ENCODE peak calls at places on chromosomes 3 and 15, in nine cellular contexts. T, N, I, C, L, Y, K, R and D are unnamed samples.

GRCh38 chr15:31752363-31752762 is 278.0 kb upstream of the CHRNA7 start:
- DNase-seq in R (no peak), C (no peak), N (no peak), I (peak), K (no peak), Y (no peak), T (peak), L (no peak), D (peak)

GRCh38 chr3:157981819-157982218 is 124.4 kb downstream of the SHOX2 start:
- DNase-seq in N (no peak), L (no peak), R (no peak), I (no peak), C (no peak), K (no peak), Y (no peak), T (peak), D (no peak)

GRCh38 chr3:24686764-24687163 is 192.1 kb upstream of the THRB start:
- DNase-seq in K (no peak), I (peak), R (peak), L (no peak), C (no peak), T (peak), N (no peak), Y (peak), D (peak)

GRCh38 chr3:109887293-109887692 is 549.9 kb upstream of the DPPA4 start:
- DNase-seq in N (no peak), T (no peak), I (no peak), Y (no peak), C (no peak), K (no peak), R (no peak), L (no peak), D (no peak)

GRCh38 chr15:67887776-67888175 is 47.9 kb upstream of the RNU6-1 start:
- DNase-seq in N (no peak), C (no peak), R (no peak), I (no peak), Y (no peak), L (no peak), K (no peak), T (no peak), D (no peak)

GRCh38 chr15:54556231-54556630 is 578.0 kb downstream of the UNC13C start:
- DNase-seq in L (no peak), N (no peak), Y (no peak), I (no peak), K (no peak), R (no peak), T (no peak), C (no peak), D (no peak)

GRCh38 chr3:5095879-5096278 is 26.2 kb upstream of the ARL8B start:
- DNase-seq in N (no peak), L (peak), T (no peak), K (no peak), Y (no peak), R (peak), I (peak), C (no peak), D (no peak)

GRCh38 chr3:143605661-143605950 is 242.7 kb downstream of the SLC9A9 start:
- DNase-seq in N (no peak), I (no peak), C (no peak), Y (no peak), K (no peak), T (no peak), R (no peak), L (no peak), D (no peak)

GRCh38 chr3:89113344-89113743 is 5.9 kb downstream of the EPHA3 start:
- DNase-seq in T (no peak), Y (no peak), K (no peak), R (no peak), I (no peak), C (no peak), N (no peak), L (no peak), D (no peak)

GRCh38 chr3:76497636-76498035 is 542.3 kb upstream of the ROBO2 start:
- DNase-seq in N (no peak), C (no peak), I (peak), Y (no peak), K (no peak), L (no peak), R (no peak), T (no peak), D (peak)

GRCh38 chr3:128145279-128145678 is 8.0 kb upstream of the EEFSEC start:
- DNase-seq in N (no peak), C (no peak), L (peak), K (no peak), R (no peak), I (no peak), T (no peak), Y (no peak), D (no peak)

GRCh38 chr3:48273594-48274211 is 32.8 kb downstream of the ZNF589 start:
- DNase-seq in I (peak), C (no peak), T (peak), R (peak), L (no peak), K (peak), Y (peak), N (no peak), D (peak)

GRCh38 chr3:193828477-193828876 is 235.5 kb downstream of the OPA1 start:
- DNase-seq in N (no peak), L (no peak), Y (no peak), R (no peak), C (no peak), I (no peak), K (no peak), T (peak), D (no peak)

GRCh38 chr3:127680146-127680661 is 7.5 kb downstream of the ABTB1 start:
- DNase-seq in C (no peak), T (no peak), R (no peak), I (no peak), K (peak), N (no peak), Y (no peak), L (no peak), D (no peak)

GRCh38 chr3:134325722-134326121 is 48.5 kb downstream of the AMOTL2 start:
- DNase-seq in Y (no peak), N (no peak), L (no peak), R (no peak), I (no peak), K (peak), C (no peak), T (no peak), D (no peak)

GRCh38 chr3:161314836-161315391 is 56.4 kb downstream of the SPTSSB start:
- DNase-seq in K (no peak), L (no peak), I (peak), N (no peak), T (peak), C (no peak), R (no peak), Y (no peak), D (peak)

GRCh38 chr15:26176831-26177230 is 313.7 kb upstream of the ATP10A start:
- DNase-seq in C (no peak), L (no peak), K (no peak), Y (no peak), N (no peak), R (no peak), T (no peak), I (no peak), D (no peak)

GRCh38 chr3:111315911-111316310 is 226.1 kb upstream of the CD96 start:
- DNase-seq in C (no peak), R (peak), Y (peak), L (no peak), N (peak), I (peak), T (peak), K (no peak), D (peak)

GRCh38 chr3:159776779-159777178 is 211.9 kb upstream of the IL12A start:
- DNase-seq in Y (no peak), C (no peak), K (no peak), T (no peak), L (no peak), I (no peak), N (no peak), R (no peak), D (no peak)

GRCh38 chr3:17238029-17238428 is 353.3 kb downstream of the PLCL2 start:
- DNase-seq in C (no peak), N (no peak), K (no peak), R (no peak), Y (peak), L (no peak), I (peak), T (no peak), D (peak)

GRCh38 chr3:172341482-172342059 is 106.7 kb downstream of the GHSR start:
- DNase-seq in K (no peak), Y (peak), N (no peak), L (no peak), T (peak), C (no peak), R (peak), I (peak), D (peak)

GRCh38 chr15:63203451-63204090 is 14.2 kb downstream of the RAB8B start:
- DNase-seq in R (peak), Y (no peak), N (no peak), K (no peak), C (no peak), L (no peak), I (peak), T (peak), D (no peak)

GRCh38 chr3:113136071-113136470 is 75.3 kb upstream of the BOC start:
- DNase-seq in N (no peak), R (no peak), Y (peak), C (no peak), K (no peak), L (no peak), I (peak), T (peak), D (peak)

GRCh38 chr3:134699721-134700120 is 48.9 kb upstream of the KY start:
- DNase-seq in L (no peak), R (no peak), I (no peak), C (no peak), K (no peak), N (no peak), T (no peak), Y (no peak), D (peak)

GRCh38 chr15:88909956-88910831 is 3.0 kb downstream of the MFGE8 start:
- DNase-seq in C (no peak), Y (peak), R (no peak), K (no peak), N (no peak), L (peak), T (no peak), I (peak), D (peak)

GRCh38 chr3:183513046-183513706 is 42.3 kb downstream of the KLHL6 start:
- DNase-seq in N (no peak), T (no peak), Y (no peak), R (no peak), I (no peak), L (no peak), C (no peak), K (no peak), D (no peak)

GRCh38 chr3:71511446-71511845 is 72.1 kb downstream of the FOXP1 start:
- DNase-seq in L (no peak), I (no peak), C (no peak), Y (no peak), T (no peak), N (no peak), R (no peak), K (no peak), D (no peak)

GRCh38 chr15:43911235-43911661 is 84.4 kb downstream of the WDR76 start:
- DNase-seq in K (peak), T (peak), L (no peak), N (peak), R (peak), C (no peak), Y (peak), I (peak), D (peak)

GRCh38 chr15:73031648-73032047 is 20.6 kb upstream of the NEO1 start:
- DNase-seq in C (no peak), T (no peak), Y (no peak), R (no peak), N (no peak), I (no peak), K (no peak), L (no peak), D (no peak)

GRCh38 chr15:78749831-78750230 is 61.4 kb downstream of the ADAMTS7 start:
- DNase-seq in R (no peak), Y (no peak), K (peak), I (no peak), L (no peak), N (no peak), T (no peak), C (peak), D (no peak)
- H3K4me3 ChIP-seq in R (no peak), Y (no peak), K (no peak), I (no peak), L (no peak), N (no peak), T (no peak), C (no peak), D (no peak)

DNA sequence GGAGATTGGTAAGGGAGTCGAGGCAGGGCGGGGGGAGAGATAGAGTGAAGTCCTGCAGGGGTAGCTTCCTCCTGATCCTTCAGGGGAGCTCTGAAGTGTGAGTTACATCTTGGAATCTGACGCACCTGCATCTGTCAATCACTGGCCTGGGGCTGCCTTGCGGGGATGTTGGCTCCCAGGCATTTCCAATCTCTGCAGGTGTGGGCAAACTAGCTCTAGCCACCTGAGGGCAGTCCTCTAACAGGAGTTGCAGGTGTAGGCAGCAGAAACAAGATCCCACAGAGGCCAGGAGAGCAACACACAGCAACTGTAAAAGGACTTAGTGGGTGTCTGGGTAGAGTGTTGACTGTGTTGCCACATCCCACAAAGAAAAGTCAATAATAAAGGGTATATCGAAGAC is 63.6 kb downstream of the ZNF621 start:
- DNase-seq in N (no peak), T (peak), Y (no peak), I (no peak), K (no peak), C (no peak), R (no peak), L (no peak), D (no peak)
- TF ChIP-seq CTCF in N (no peak), T (peak), Y (no peak), I (no peak), K (no peak), C (no peak), R (no peak), L (no peak), D (no peak)

GRCh38 chr15:92719024-92719423 is 63.4 kb upstream of the FAM174B start:
- DNase-seq in L (no peak), T (no peak), N (no peak), Y (no peak), C (no peak), R (no peak), I (peak), K (no peak), D (peak)

GRCh38 chr15:92711457-92711831 is 55.9 kb upstream of the FAM174B start:
- DNase-seq in T (no peak), K (no peak), R (no peak), Y (no peak), I (no peak), N (no peak), L (no peak), C (peak), D (no peak)

GRCh38 chr15:92715753-92716152 is 60.2 kb upstream of the FAM174B start:
- DNase-seq in Y (no peak), K (no peak), T (peak), C (no peak), I (peak), R (peak), L (no peak), N (no peak), D (no peak)

GRCh38 chr15:92714071-92714456 is 58.5 kb upstream of the FAM174B start:
- DNase-seq in Y (peak), I (peak), T (peak), L (no peak), K (peak), C (no peak), R (peak), N (no peak), D (peak)

GRCh38 chr15:92714457-92715401 is 59.2 kb upstream of the FAM174B start:
- DNase-seq in Y (peak), R (peak), L (peak), N (no peak), T (peak), K (peak), I (peak), C (peak), D (peak)
- H3K4me3 ChIP-seq in Y (peak), R (peak), L (peak), N (peak), T (peak), K (peak), I (peak), C (peak), D (peak)

GRCh38 chr15:51909591-51909990 is 62.0 kb downstream of the LEO1 start:
- DNase-seq in C (no peak), Y (peak), N (no peak), I (no peak), T (no peak), K (no peak), L (no peak), R (no peak), D (peak)

GRCh38 chr15:51912528-51912927 is 59.0 kb downstream of the LEO1 start:
- DNase-seq in I (no peak), K (no peak), T (no peak), Y (no peak), C (no peak), L (no peak), R (no peak), N (no peak), D (no peak)

GRCh38 chr15:51907136-51907862 is 64.3 kb downstream of the LEO1 start:
- DNase-seq in N (no peak), I (peak), Y (peak), C (peak), R (peak), L (no peak), T (peak), K (no peak), D (no peak)

GRCh38 chr15:51904931-51905330 is 66.6 kb downstream of the LEO1 start:
- DNase-seq in C (no peak), Y (no peak), R (no peak), I (no peak), T (peak), K (no peak), N (no peak), L (no peak), D (no peak)

DNA sequence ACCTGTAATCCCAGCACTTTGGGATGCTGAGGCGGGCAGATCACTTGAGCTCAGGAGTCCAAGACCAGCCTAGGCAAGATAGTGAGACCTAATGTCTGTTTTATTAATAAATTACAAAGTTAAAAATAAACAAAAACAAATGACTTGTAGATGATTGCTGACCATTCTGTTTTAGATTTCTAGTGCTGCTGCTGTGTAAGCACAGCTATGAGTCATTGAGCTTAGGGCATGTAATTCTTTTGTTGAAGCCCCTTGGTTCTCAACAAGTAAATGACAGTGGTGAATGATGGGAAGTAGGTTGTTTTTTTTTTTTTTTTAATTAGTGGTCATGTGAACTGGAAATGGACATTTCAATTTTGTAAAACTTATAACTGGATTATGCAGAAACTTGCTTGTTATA is 63.3 kb downstream of the LEO1 start:
- DNase-seq in Y (peak), C (no peak), R (peak), L (no peak), I (peak), K (no peak), T (peak), N (no peak), D (no peak)
- TF ChIP-seq CTCF in Y (no peak), C (no peak), R (no peak), L (no peak), I (no peak), K (no peak), T (no peak), N (no peak), D (no peak)

GRCh38 chr15:75177360-75178071 is 24.2 kb upstream of the C15orf39 start:
- DNase-seq in C (no peak), Y (peak), L (no peak), R (no peak), I (no peak), N (no peak), T (no peak), K (peak), D (no peak)

GRCh38 chr15:75178171-75178937 is 23.3 kb upstream of the C15orf39 start:
- DNase-seq in T (no peak), L (peak), R (no peak), N (no peak), K (peak), Y (peak), C (no peak), I (no peak), D (no peak)

GRCh38 chr15:75179773-75180140 is 21.9 kb upstream of the C15orf39 start:
- DNase-seq in L (no peak), I (no peak), C (no peak), N (no peak), T (no peak), Y (peak), R (no peak), K (no peak), D (no peak)

GRCh38 chr15:75181780-75182179 is 19.9 kb upstream of the C15orf39 start:
- DNase-seq in T (no peak), K (no peak), R (no peak), Y (peak), N (no peak), L (no peak), C (no peak), I (no peak), D (no peak)

DNA sequence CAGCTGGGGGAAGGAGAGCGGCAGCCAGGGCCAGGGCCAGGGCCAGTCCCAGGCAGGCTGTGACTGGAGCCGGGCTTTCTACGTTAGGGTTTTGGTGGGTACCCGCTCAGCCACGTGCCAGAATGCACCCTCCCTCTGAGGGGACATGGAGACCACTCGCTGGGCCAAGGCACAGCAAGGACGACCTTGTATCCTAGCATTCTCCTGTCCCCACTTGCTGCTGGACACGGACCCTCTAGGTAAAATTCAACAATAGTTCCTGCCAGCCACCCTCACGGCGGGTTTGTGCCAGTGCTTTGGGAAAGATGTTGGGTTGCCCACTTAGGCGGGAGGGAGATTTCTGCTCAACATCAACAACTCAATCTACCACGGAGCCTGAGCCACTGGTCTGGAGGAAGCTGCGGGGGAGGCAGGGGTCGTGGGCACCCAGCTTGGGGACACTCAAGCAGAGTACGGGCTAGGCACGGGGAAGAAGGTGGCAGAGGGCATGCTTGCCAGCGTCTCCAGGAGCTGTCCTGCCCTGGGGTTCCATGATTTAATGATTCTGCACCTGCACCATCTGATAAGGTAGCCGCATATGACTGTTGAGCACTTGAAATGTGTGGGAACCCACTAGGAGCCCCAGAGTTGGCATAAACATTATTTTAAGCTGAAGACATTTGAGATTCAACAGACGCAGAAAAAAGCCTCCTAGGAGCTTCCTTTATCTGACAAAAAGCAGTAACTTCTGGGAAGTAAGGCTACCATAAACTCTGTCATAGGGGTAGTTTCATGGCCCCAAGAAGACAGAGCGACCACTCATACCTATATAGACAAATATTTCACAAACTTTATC is 22.5 kb upstream of the C15orf39 start:
- DNase-seq in I (no peak), T (no peak), R (no peak), K (peak), L (no peak), N (no peak), Y (peak), C (no peak), D (no peak)
- H3K4me3 ChIP-seq in I (no peak), T (no peak), R (no peak), K (no peak), L (peak), N (no peak), Y (peak), C (no peak), D (no peak)